ENCODE peak calls at places on chromosomes 5 and 9, in ten cellular contexts. One of them, this sample, is unnamed.

GRCh38 chr9:130112244-130113151 is 58.8 kb downstream of the GPR107 start:
- DNase-seq in Peyer's patch: no peak
- DNase-seq in amniotic stem cell: no peak
- DNase-seq in mucosa of descending colon: no peak
- DNase-seq in EL: no peak
- DNase-seq in fibroblast of mammary gland: no peak
- DNase-seq in stimulated activated CD8-positive, alpha-beta memory T cell treated with anti-CD3 and anti-CD28 coated beads, Interleukin-7, amount 100 ng/mL, for 24 hours: no peak
- DNase-seq in mesothelial cell of epicardium: no peak
- DNase-seq in GM12865: no peak
- DNase-seq in dermis microvascular lymphatic vessel endothelial cell: no peak
- DNase-seq in this sample: no peak

GRCh38 chr9:95261890-95262289 is 55.6 kb downstream of the FANCC start:
- DNase-seq in amniotic stem cell: no peak
- DNase-seq in fibroblast of mammary gland: peak
- DNase-seq in dermis microvascular lymphatic vessel endothelial cell: no peak
- DNase-seq in mucosa of descending colon: no peak
- DNase-seq in GM12865: no peak
- DNase-seq in EL: peak
- DNase-seq in Peyer's patch: peak
- DNase-seq in stimulated activated CD8-positive, alpha-beta memory T cell treated with anti-CD3 and anti-CD28 coated beads, Interleukin-7, amount 100 ng/mL, for 24 hours: no peak
- DNase-seq in mesothelial cell of epicardium: no peak
- DNase-seq in this sample: no peak

GRCh38 chr5:99835791-99836190 is 699.4 kb upstream of the FAM174A start:
- DNase-seq in dermis microvascular lymphatic vessel endothelial cell: no peak
- DNase-seq in mucosa of descending colon: no peak
- DNase-seq in stimulated activated CD8-positive, alpha-beta memory T cell treated with anti-CD3 and anti-CD28 coated beads, Interleukin-7, amount 100 ng/mL, for 24 hours: no peak
- DNase-seq in EL: no peak
- DNase-seq in mesothelial cell of epicardium: no peak
- DNase-seq in amniotic stem cell: no peak
- DNase-seq in Peyer's patch: no peak
- DNase-seq in fibroblast of mammary gland: no peak
- DNase-seq in GM12865: no peak
- DNase-seq in this sample: no peak

GRCh38 chr9:71928376-71928775 is 16.9 kb downstream of the C9orf85 start:
- DNase-seq in mesothelial cell of epicardium: no peak
- DNase-seq in Peyer's patch: no peak
- DNase-seq in fibroblast of mammary gland: peak
- DNase-seq in EL: peak
- DNase-seq in GM12865: no peak
- DNase-seq in amniotic stem cell: no peak
- DNase-seq in mucosa of descending colon: no peak
- DNase-seq in dermis microvascular lymphatic vessel endothelial cell: no peak
- DNase-seq in stimulated activated CD8-positive, alpha-beta memory T cell treated with anti-CD3 and anti-CD28 coated beads, Interleukin-7, amount 100 ng/mL, for 24 hours: no peak
- DNase-seq in this sample: no peak

GRCh38 chr5:145350501-145350900 is 484.6 kb downstream of the PRELID2 start:
- DNase-seq in Peyer's patch: no peak
- DNase-seq in mucosa of descending colon: no peak
- DNase-seq in fibroblast of mammary gland: peak
- DNase-seq in amniotic stem cell: peak
- DNase-seq in EL: peak
- DNase-seq in GM12865: no peak
- DNase-seq in dermis microvascular lymphatic vessel endothelial cell: no peak
- DNase-seq in stimulated activated CD8-positive, alpha-beta memory T cell treated with anti-CD3 and anti-CD28 coated beads, Interleukin-7, amount 100 ng/mL, for 24 hours: no peak
- DNase-seq in mesothelial cell of epicardium: no peak
- DNase-seq in this sample: no peak

GRCh38 chr9:98917691-98918487 is 25.8 kb upstream of the COL15A1 start:
- DNase-seq in fibroblast of mammary gland: no peak
- DNase-seq in stimulated activated CD8-positive, alpha-beta memory T cell treated with anti-CD3 and anti-CD28 coated beads, Interleukin-7, amount 100 ng/mL, for 24 hours: no peak
- DNase-seq in GM12865: no peak
- DNase-seq in amniotic stem cell: no peak
- DNase-seq in EL: no peak
- DNase-seq in mucosa of descending colon: no peak
- DNase-seq in mesothelial cell of epicardium: no peak
- DNase-seq in dermis microvascular lymphatic vessel endothelial cell: no peak
- DNase-seq in Peyer's patch: no peak
- DNase-seq in this sample: no peak

GRCh38 chr9:91817493-91818225 is 132.4 kb downstream of the ROR2 start:
- DNase-seq in EL: peak
- DNase-seq in GM12865: no peak
- DNase-seq in stimulated activated CD8-positive, alpha-beta memory T cell treated with anti-CD3 and anti-CD28 coated beads, Interleukin-7, amount 100 ng/mL, for 24 hours: no peak
- DNase-seq in amniotic stem cell: no peak
- DNase-seq in dermis microvascular lymphatic vessel endothelial cell: no peak
- DNase-seq in fibroblast of mammary gland: peak
- DNase-seq in mesothelial cell of epicardium: no peak
- DNase-seq in Peyer's patch: no peak
- DNase-seq in mucosa of descending colon: no peak
- DNase-seq in this sample: no peak

GRCh38 chr9:96646081-96646991 is 8.8 kb downstream of the PRXL2C start:
- DNase-seq in mucosa of descending colon: no peak
- DNase-seq in mesothelial cell of epicardium: no peak
- DNase-seq in fibroblast of mammary gland: peak
- DNase-seq in dermis microvascular lymphatic vessel endothelial cell: peak
- DNase-seq in stimulated activated CD8-positive, alpha-beta memory T cell treated with anti-CD3 and anti-CD28 coated beads, Interleukin-7, amount 100 ng/mL, for 24 hours: no peak
- DNase-seq in amniotic stem cell: no peak
- DNase-seq in GM12865: no peak
- DNase-seq in EL: peak
- DNase-seq in Peyer's patch: no peak
- DNase-seq in this sample: peak

GRCh38 chr5:178690208-178690607 is 40.3 kb downstream of the ZNF354A start:
- DNase-seq in fibroblast of mammary gland: no peak
- DNase-seq in amniotic stem cell: no peak
- DNase-seq in EL: peak
- DNase-seq in mesothelial cell of epicardium: no peak
- DNase-seq in mucosa of descending colon: no peak
- DNase-seq in GM12865: no peak
- DNase-seq in stimulated activated CD8-positive, alpha-beta memory T cell treated with anti-CD3 and anti-CD28 coated beads, Interleukin-7, amount 100 ng/mL, for 24 hours: no peak
- DNase-seq in dermis microvascular lymphatic vessel endothelial cell: no peak
- DNase-seq in Peyer's patch: no peak
- DNase-seq in this sample: no peak

GRCh38 chr5:53479656-53480473 is 564 bp upstream of the FST start:
- DNase-seq in EL: peak
- DNase-seq in fibroblast of mammary gland: peak
- DNase-seq in mucosa of descending colon: peak
- DNase-seq in stimulated activated CD8-positive, alpha-beta memory T cell treated with anti-CD3 and anti-CD28 coated beads, Interleukin-7, amount 100 ng/mL, for 24 hours: no peak
- DNase-seq in amniotic stem cell: no peak
- DNase-seq in mesothelial cell of epicardium: peak
- DNase-seq in dermis microvascular lymphatic vessel endothelial cell: no peak
- DNase-seq in GM12865: peak
- DNase-seq in Peyer's patch: peak
- DNase-seq in this sample: no peak

GRCh38 chr5:181189962-181190710 is 14.9 kb downstream of the TRIM7 start:
- DNase-seq in EL: peak
- DNase-seq in mucosa of descending colon: no peak
- DNase-seq in amniotic stem cell: no peak
- DNase-seq in stimulated activated CD8-positive, alpha-beta memory T cell treated with anti-CD3 and anti-CD28 coated beads, Interleukin-7, amount 100 ng/mL, for 24 hours: no peak
- DNase-seq in mesothelial cell of epicardium: peak
- DNase-seq in GM12865: peak
- DNase-seq in dermis microvascular lymphatic vessel endothelial cell: no peak
- DNase-seq in fibroblast of mammary gland: no peak
- DNase-seq in Peyer's patch: peak
- DNase-seq in this sample: peak

GRCh38 chr9:136668983-136669790 is 6.5 kb downstream of the EGFL7 start:
- DNase-seq in dermis microvascular lymphatic vessel endothelial cell: no peak
- DNase-seq in EL: no peak
- DNase-seq in mesothelial cell of epicardium: no peak
- DNase-seq in amniotic stem cell: no peak
- DNase-seq in fibroblast of mammary gland: no peak
- DNase-seq in Peyer's patch: peak
- DNase-seq in GM12865: no peak
- DNase-seq in mucosa of descending colon: no peak
- DNase-seq in stimulated activated CD8-positive, alpha-beta memory T cell treated with anti-CD3 and anti-CD28 coated beads, Interleukin-7, amount 100 ng/mL, for 24 hours: no peak
- DNase-seq in this sample: no peak

GRCh38 chr5:34452170-34452828 is 203.8 kb upstream of the RAI14 start:
- DNase-seq in fibroblast of mammary gland: peak
- DNase-seq in EL: peak
- DNase-seq in Peyer's patch: no peak
- DNase-seq in mucosa of descending colon: no peak
- DNase-seq in dermis microvascular lymphatic vessel endothelial cell: no peak
- DNase-seq in stimulated activated CD8-positive, alpha-beta memory T cell treated with anti-CD3 and anti-CD28 coated beads, Interleukin-7, amount 100 ng/mL, for 24 hours: no peak
- DNase-seq in GM12865: peak
- DNase-seq in amniotic stem cell: no peak
- DNase-seq in mesothelial cell of epicardium: peak
- DNase-seq in this sample: no peak

GRCh38 chr9:129275626-129276247 is 97.7 kb upstream of the IER5L start:
- DNase-seq in GM12865: no peak
- DNase-seq in amniotic stem cell: no peak
- DNase-seq in mucosa of descending colon: peak
- DNase-seq in stimulated activated CD8-positive, alpha-beta memory T cell treated with anti-CD3 and anti-CD28 coated beads, Interleukin-7, amount 100 ng/mL, for 24 hours: no peak
- DNase-seq in fibroblast of mammary gland: no peak
- DNase-seq in mesothelial cell of epicardium: no peak
- DNase-seq in Peyer's patch: peak
- DNase-seq in EL: peak
- DNase-seq in dermis microvascular lymphatic vessel endothelial cell: no peak
- DNase-seq in this sample: no peak

GRCh38 chr5:40410231-40410861 is 269.4 kb upstream of the PTGER4 start:
- DNase-seq in fibroblast of mammary gland: peak
- DNase-seq in mesothelial cell of epicardium: no peak
- DNase-seq in Peyer's patch: peak
- DNase-seq in mucosa of descending colon: no peak
- DNase-seq in GM12865: peak
- DNase-seq in stimulated activated CD8-positive, alpha-beta memory T cell treated with anti-CD3 and anti-CD28 coated beads, Interleukin-7, amount 100 ng/mL, for 24 hours: no peak
- DNase-seq in amniotic stem cell: no peak
- DNase-seq in dermis microvascular lymphatic vessel endothelial cell: peak
- DNase-seq in EL: peak
- DNase-seq in this sample: peak

GRCh38 chr5:65986050-65986451 is 59.7 kb downstream of the ERBIN start:
- DNase-seq in amniotic stem cell: peak
- DNase-seq in Peyer's patch: no peak
- DNase-seq in fibroblast of mammary gland: peak
- DNase-seq in mucosa of descending colon: no peak
- DNase-seq in mesothelial cell of epicardium: no peak
- DNase-seq in EL: peak
- DNase-seq in dermis microvascular lymphatic vessel endothelial cell: no peak
- DNase-seq in GM12865: no peak
- DNase-seq in stimulated activated CD8-positive, alpha-beta memory T cell treated with anti-CD3 and anti-CD28 coated beads, Interleukin-7, amount 100 ng/mL, for 24 hours: no peak
- DNase-seq in this sample: no peak

GRCh38 chr9:87850405-87850804 is 32.3 kb upstream of the SPATA31E1 start:
- DNase-seq in GM12865: no peak
- DNase-seq in dermis microvascular lymphatic vessel endothelial cell: no peak
- DNase-seq in mucosa of descending colon: no peak
- DNase-seq in mesothelial cell of epicardium: peak
- DNase-seq in amniotic stem cell: no peak
- DNase-seq in stimulated activated CD8-positive, alpha-beta memory T cell treated with anti-CD3 and anti-CD28 coated beads, Interleukin-7, amount 100 ng/mL, for 24 hours: no peak
- DNase-seq in fibroblast of mammary gland: peak
- DNase-seq in Peyer's patch: no peak
- DNase-seq in EL: peak
- DNase-seq in this sample: no peak

GRCh38 chr5:66513130-66513529 is 83.1 kb upstream of the MAST4 start:
- DNase-seq in stimulated activated CD8-positive, alpha-beta memory T cell treated with anti-CD3 and anti-CD28 coated beads, Interleukin-7, amount 100 ng/mL, for 24 hours: no peak
- DNase-seq in amniotic stem cell: no peak
- DNase-seq in mesothelial cell of epicardium: no peak
- DNase-seq in GM12865: no peak
- DNase-seq in fibroblast of mammary gland: no peak
- DNase-seq in mucosa of descending colon: no peak
- DNase-seq in EL: no peak
- DNase-seq in dermis microvascular lymphatic vessel endothelial cell: no peak
- DNase-seq in Peyer's patch: no peak
- DNase-seq in this sample: no peak

GRCh38 chr9:83166369-83166768 is 103.4 kb upstream of the RASEF start:
- DNase-seq in EL: no peak
- DNase-seq in fibroblast of mammary gland: no peak
- DNase-seq in stimulated activated CD8-positive, alpha-beta memory T cell treated with anti-CD3 and anti-CD28 coated beads, Interleukin-7, amount 100 ng/mL, for 24 hours: no peak
- DNase-seq in Peyer's patch: no peak
- DNase-seq in amniotic stem cell: no peak
- DNase-seq in mucosa of descending colon: peak
- DNase-seq in dermis microvascular lymphatic vessel endothelial cell: no peak
- DNase-seq in mesothelial cell of epicardium: no peak
- DNase-seq in GM12865: no peak
- DNase-seq in this sample: no peak

GRCh38 chr9:88733651-88734470 is 198.9 kb downstream of the NXNL2 start:
- DNase-seq in dermis microvascular lymphatic vessel endothelial cell: no peak
- DNase-seq in amniotic stem cell: no peak
- DNase-seq in GM12865: no peak
- DNase-seq in stimulated activated CD8-positive, alpha-beta memory T cell treated with anti-CD3 and anti-CD28 coated beads, Interleukin-7, amount 100 ng/mL, for 24 hours: no peak
- DNase-seq in fibroblast of mammary gland: peak
- DNase-seq in Peyer's patch: no peak
- DNase-seq in mucosa of descending colon: no peak
- DNase-seq in EL: peak
- DNase-seq in mesothelial cell of epicardium: no peak
- DNase-seq in this sample: no peak

GRCh38 chr9:71349218-71349617 is 227.8 kb upstream of the TRPM3 start:
- DNase-seq in stimulated activated CD8-positive, alpha-beta memory T cell treated with anti-CD3 and anti-CD28 coated beads, Interleukin-7, amount 100 ng/mL, for 24 hours: no peak
- DNase-seq in EL: peak
- DNase-seq in GM12865: no peak
- DNase-seq in Peyer's patch: no peak
- DNase-seq in amniotic stem cell: peak
- DNase-seq in mesothelial cell of epicardium: no peak
- DNase-seq in fibroblast of mammary gland: peak
- DNase-seq in dermis microvascular lymphatic vessel endothelial cell: no peak
- DNase-seq in mucosa of descending colon: no peak
- DNase-seq in this sample: no peak

GRCh38 chr9:134863941-134864820 is 16.4 kb upstream of the FCN2 start:
- DNase-seq in stimulated activated CD8-positive, alpha-beta memory T cell treated with anti-CD3 and anti-CD28 coated beads, Interleukin-7, amount 100 ng/mL, for 24 hours: no peak
- DNase-seq in Peyer's patch: no peak
- DNase-seq in mucosa of descending colon: no peak
- DNase-seq in fibroblast of mammary gland: peak
- DNase-seq in EL: no peak
- DNase-seq in GM12865: no peak
- DNase-seq in dermis microvascular lymphatic vessel endothelial cell: no peak
- DNase-seq in amniotic stem cell: no peak
- DNase-seq in mesothelial cell of epicardium: no peak
- DNase-seq in this sample: no peak

This sample was measured in stimulated activated naive B cell treated with anti-CD40 and anti-IgM and Interleukin-4, amounts not matched to agents 10 μg/mL and 1 μg/mL and 100 μg/mL, for 72 hours.